ENCODE peak calls at places on chromosomes 12 and 14, in five cellular contexts. One of them, this sample, is unnamed.

GRCh38 chr14:39430762-39431415 is 1.3 kb downstream of the FBXO33 start:
- DNase-seq in HepG2: peak
- DNase-seq in stomach: no peak
- DNase-seq in GM12878: no peak
- DNase-seq in transverse colon: no peak
- DNase-seq in this sample: peak

GRCh38 chr12:53484686-53485567 is 14.3 kb downstream of the MAP3K12 start:
- DNase-seq in HepG2: no peak
- DNase-seq in stomach: no peak
- DNase-seq in GM12878: no peak
- DNase-seq in transverse colon: no peak
- DNase-seq in this sample: peak

GRCh38 chr14:20690848-20691640 is 2.5 kb downstream of the ANG start:
- DNase-seq in HepG2: peak
- DNase-seq in stomach: peak
- DNase-seq in GM12878: peak
- DNase-seq in transverse colon: peak
- DNase-seq in this sample: no peak

GRCh38 chr12:42385341-42385841 is 59.4 kb downstream of the PPHLN1 start:
- DNase-seq in HepG2: no peak
- DNase-seq in stomach: no peak
- DNase-seq in GM12878: no peak
- DNase-seq in transverse colon: no peak
- DNase-seq in this sample: no peak

GRCh38 chr14:69877492-69877891 is 1.7 kb upstream of the SMOC1 start:
- DNase-seq in HepG2: no peak
- DNase-seq in stomach: no peak
- DNase-seq in GM12878: no peak
- DNase-seq in transverse colon: no peak
- DNase-seq in this sample: no peak

GRCh38 chr12:77433799-77434198 is 368.4 kb upstream of the E2F7 start:
- DNase-seq in HepG2: no peak
- DNase-seq in stomach: no peak
- DNase-seq in GM12878: no peak
- DNase-seq in transverse colon: no peak
- DNase-seq in this sample: no peak

GRCh38 chr12:132166093-132166492 is 21.8 kb downstream of the NOC4L start:
- DNase-seq in HepG2: no peak
- DNase-seq in stomach: no peak
- DNase-seq in GM12878: no peak
- DNase-seq in transverse colon: no peak
- DNase-seq in this sample: no peak

GRCh38 chr12:29534935-29535334 is 37.4 kb upstream of the OVCH1 start:
- DNase-seq in HepG2: peak
- DNase-seq in stomach: no peak
- DNase-seq in GM12878: no peak
- DNase-seq in transverse colon: no peak
- DNase-seq in this sample: no peak

GRCh38 chr14:104358528-104359300 is 220.3 kb downstream of the KIF26A start:
- DNase-seq in HepG2: no peak
- DNase-seq in stomach: peak
- DNase-seq in GM12878: no peak
- DNase-seq in transverse colon: no peak
- DNase-seq in this sample: peak

GRCh38 chr12:1562813-1563412 is 31.5 kb downstream of the FBXL14 start:
- DNase-seq in HepG2: no peak
- DNase-seq in stomach: no peak
- DNase-seq in GM12878: no peak
- DNase-seq in transverse colon: no peak
- DNase-seq in this sample: no peak

GRCh38 chr12:112686373-112686772 is 105.2 kb upstream of the RPH3A start:
- DNase-seq in HepG2: no peak
- DNase-seq in stomach: no peak
- DNase-seq in GM12878: no peak
- DNase-seq in transverse colon: no peak
- DNase-seq in this sample: no peak

GRCh38 chr14:86505808-86506207 is 975.9 kb downstream of the FLRT2 start:
- DNase-seq in HepG2: no peak
- DNase-seq in stomach: no peak
- DNase-seq in GM12878: no peak
- DNase-seq in transverse colon: no peak
- DNase-seq in this sample: no peak

GRCh38 chr12:117261267-117261666 is 71.0 kb upstream of the FBXO21 start:
- DNase-seq in HepG2: no peak
- DNase-seq in stomach: no peak
- DNase-seq in GM12878: no peak
- DNase-seq in transverse colon: no peak
- DNase-seq in this sample: peak

GRCh38 chr12:66804555-66804954 is 125.7 kb upstream of the GRIP1 start:
- DNase-seq in HepG2: no peak
- DNase-seq in stomach: no peak
- DNase-seq in GM12878: no peak
- DNase-seq in transverse colon: no peak
- DNase-seq in this sample: no peak

GRCh38 chr12:66803972-66804371 is 125.1 kb upstream of the GRIP1 start:
- DNase-seq in HepG2: no peak
- DNase-seq in stomach: no peak
- DNase-seq in GM12878: no peak
- DNase-seq in transverse colon: no peak
- DNase-seq in this sample: no peak

DNA sequence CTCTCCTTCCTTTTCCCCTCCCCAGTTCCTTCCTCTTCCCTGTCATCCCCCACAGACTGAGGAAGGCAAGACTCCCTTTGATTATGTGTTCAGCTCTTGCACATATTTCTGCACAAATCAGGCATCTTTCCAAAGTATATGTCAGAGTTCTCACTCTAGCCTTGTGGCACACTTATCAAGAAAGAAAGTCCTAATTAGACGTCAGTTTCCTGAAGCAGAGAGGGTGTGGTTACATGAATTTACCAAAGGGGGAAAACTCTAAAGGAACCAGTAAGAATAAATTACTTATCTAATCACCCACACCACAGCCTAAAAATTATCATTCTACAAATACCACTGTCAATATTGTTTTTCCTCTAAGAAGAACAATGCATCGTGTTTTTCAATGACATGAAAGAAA is 120.7 kb upstream of the GRIP1 start:
- DNase-seq in HepG2: no peak
- DNase-seq in stomach: no peak
- DNase-seq in GM12878: no peak
- DNase-seq in transverse colon: no peak
- DNase-seq in this sample: no peak
- TF ChIP-seq EP300 in HepG2: no peak
- TF ChIP-seq EP300 in stomach: no peak
- TF ChIP-seq EP300 in GM12878: no peak
- TF ChIP-seq EP300 in transverse colon: no peak
- TF ChIP-seq EP300 in this sample: no peak

GRCh38 chr12:47811581-47812484 is 7.9 kb downstream of the HDAC7 start:
- DNase-seq in HepG2: no peak
- DNase-seq in stomach: no peak
- DNase-seq in GM12878: no peak
- DNase-seq in transverse colon: peak
- DNase-seq in this sample: peak

GRCh38 chr12:47813491-47814196 is 6.1 kb downstream of the HDAC7 start:
- DNase-seq in HepG2: no peak
- DNase-seq in stomach: no peak
- DNase-seq in GM12878: no peak
- DNase-seq in transverse colon: peak
- DNase-seq in this sample: no peak

GRCh38 chr12:47811070-47811391 is 8.7 kb downstream of the HDAC7 start:
- DNase-seq in HepG2: no peak
- DNase-seq in stomach: no peak
- DNase-seq in GM12878: no peak
- DNase-seq in transverse colon: no peak
- DNase-seq in this sample: no peak

GRCh38 chr12:47814539-47815170 is 5.0 kb downstream of the HDAC7 start:
- DNase-seq in HepG2: no peak
- DNase-seq in stomach: no peak
- DNase-seq in GM12878: no peak
- DNase-seq in transverse colon: no peak
- DNase-seq in this sample: no peak

DNA sequence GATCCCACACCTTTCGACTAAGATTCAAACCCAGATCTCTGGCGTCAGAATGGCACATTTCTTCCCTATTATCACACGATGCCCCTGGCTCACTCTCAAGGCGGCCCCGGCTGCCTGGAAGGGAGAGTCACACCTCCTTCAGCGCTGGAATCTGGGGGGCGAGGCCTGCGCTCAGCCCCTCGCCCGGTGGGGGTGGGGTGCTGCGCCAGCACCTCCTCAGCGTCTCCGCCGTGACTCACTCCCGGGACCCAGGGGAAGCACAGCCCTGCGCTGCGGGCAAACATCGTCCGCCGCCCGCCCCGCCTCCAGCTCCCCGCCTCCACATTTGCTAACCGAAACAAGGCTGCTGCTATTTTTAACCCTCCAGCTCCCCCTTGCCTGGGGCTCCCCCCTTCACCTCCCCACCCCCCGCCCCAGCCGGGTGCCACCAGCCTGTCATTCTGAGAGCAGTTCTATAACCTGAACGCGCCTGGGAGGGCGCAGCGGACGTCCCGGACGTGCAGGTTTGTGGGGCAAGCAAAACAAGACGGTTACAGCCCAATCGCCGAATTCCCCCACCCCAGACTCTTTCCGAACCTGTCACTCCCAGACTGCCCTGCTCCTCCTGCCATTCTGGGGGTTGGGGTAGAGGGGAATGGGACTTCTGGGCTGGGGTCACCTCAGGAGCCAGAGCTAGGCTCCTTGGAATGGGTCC is 6.8 kb downstream of the HDAC7 start:
- DNase-seq in HepG2: peak
- DNase-seq in stomach: peak
- DNase-seq in GM12878: peak
- DNase-seq in transverse colon: peak
- DNase-seq in this sample: peak
- TF ChIP-seq CTCF in HepG2: no peak
- TF ChIP-seq CTCF in stomach: no peak
- TF ChIP-seq CTCF in GM12878: peak
- TF ChIP-seq CTCF in transverse colon: no peak
- TF ChIP-seq CTCF in this sample: no peak

GRCh38 chr14:90403065-90403464 is 6.2 kb downstream of the CALM1 start:
- DNase-seq in HepG2: no peak
- DNase-seq in stomach: no peak
- DNase-seq in GM12878: no peak
- DNase-seq in transverse colon: no peak
- DNase-seq in this sample: peak
- H3K4me3 ChIP-seq in HepG2: no peak
- H3K4me3 ChIP-seq in stomach: no peak
- H3K4me3 ChIP-seq in GM12878: no peak
- H3K4me3 ChIP-seq in transverse colon: no peak
- H3K4me3 ChIP-seq in this sample: no peak

GRCh38 chr12:6853626-6854025 is 1.7 kb downstream of the USP5 start:
- DNase-seq in HepG2: no peak
- DNase-seq in stomach: no peak
- DNase-seq in GM12878: no peak
- DNase-seq in transverse colon: no peak
- DNase-seq in this sample: no peak

GRCh38 chr12:6851153-6851920 is at the start of gene CDCA3:
- DNase-seq in HepG2: peak
- DNase-seq in stomach: peak
- DNase-seq in GM12878: peak
- DNase-seq in transverse colon: peak
- DNase-seq in this sample: peak

GRCh38 chr12:6852651-6853354 is 853 bp downstream of the USP5 start:
- DNase-seq in HepG2: peak
- DNase-seq in stomach: peak
- DNase-seq in GM12878: no peak
- DNase-seq in transverse colon: peak
- DNase-seq in this sample: peak

GRCh38 chr12:6850796-6851152 is 312 bp downstream of the CDCA3 start:
- DNase-seq in HepG2: peak
- DNase-seq in stomach: no peak
- DNase-seq in GM12878: no peak
- DNase-seq in transverse colon: no peak
- DNase-seq in this sample: no peak

GRCh38 chr12:6851921-6852650 is at the start of gene USP5:
- DNase-seq in HepG2: peak
- DNase-seq in stomach: peak
- DNase-seq in GM12878: peak
- DNase-seq in transverse colon: peak
- DNase-seq in this sample: peak
- TF ChIP-seq EP300 in HepG2: no peak
- TF ChIP-seq EP300 in stomach: no peak
- TF ChIP-seq EP300 in GM12878: no peak
- TF ChIP-seq EP300 in transverse colon: no peak
- TF ChIP-seq EP300 in this sample: no peak

GRCh38 chr12:122420471-122421262 is 1.8 kb downstream of the CLIP1 start:
- DNase-seq in HepG2: no peak
- DNase-seq in stomach: no peak
- DNase-seq in GM12878: no peak
- DNase-seq in transverse colon: no peak
- DNase-seq in this sample: peak

GRCh38 chr12:122422769-122423257 is 344 bp upstream of the CLIP1 start:
- DNase-seq in HepG2: peak
- DNase-seq in stomach: no peak
- DNase-seq in GM12878: no peak
- DNase-seq in transverse colon: peak
- DNase-seq in this sample: peak

GRCh38 chr12:122423258-122424165 is 1.0 kb upstream of the CLIP1 start:
- DNase-seq in HepG2: peak
- DNase-seq in stomach: no peak
- DNase-seq in GM12878: no peak
- DNase-seq in transverse colon: peak
- DNase-seq in this sample: peak

GRCh38 chr12:122421263-122421814 is 1.1 kb downstream of the CLIP1 start:
- DNase-seq in HepG2: peak
- DNase-seq in stomach: peak
- DNase-seq in GM12878: no peak
- DNase-seq in transverse colon: peak
- DNase-seq in this sample: peak

DNA sequence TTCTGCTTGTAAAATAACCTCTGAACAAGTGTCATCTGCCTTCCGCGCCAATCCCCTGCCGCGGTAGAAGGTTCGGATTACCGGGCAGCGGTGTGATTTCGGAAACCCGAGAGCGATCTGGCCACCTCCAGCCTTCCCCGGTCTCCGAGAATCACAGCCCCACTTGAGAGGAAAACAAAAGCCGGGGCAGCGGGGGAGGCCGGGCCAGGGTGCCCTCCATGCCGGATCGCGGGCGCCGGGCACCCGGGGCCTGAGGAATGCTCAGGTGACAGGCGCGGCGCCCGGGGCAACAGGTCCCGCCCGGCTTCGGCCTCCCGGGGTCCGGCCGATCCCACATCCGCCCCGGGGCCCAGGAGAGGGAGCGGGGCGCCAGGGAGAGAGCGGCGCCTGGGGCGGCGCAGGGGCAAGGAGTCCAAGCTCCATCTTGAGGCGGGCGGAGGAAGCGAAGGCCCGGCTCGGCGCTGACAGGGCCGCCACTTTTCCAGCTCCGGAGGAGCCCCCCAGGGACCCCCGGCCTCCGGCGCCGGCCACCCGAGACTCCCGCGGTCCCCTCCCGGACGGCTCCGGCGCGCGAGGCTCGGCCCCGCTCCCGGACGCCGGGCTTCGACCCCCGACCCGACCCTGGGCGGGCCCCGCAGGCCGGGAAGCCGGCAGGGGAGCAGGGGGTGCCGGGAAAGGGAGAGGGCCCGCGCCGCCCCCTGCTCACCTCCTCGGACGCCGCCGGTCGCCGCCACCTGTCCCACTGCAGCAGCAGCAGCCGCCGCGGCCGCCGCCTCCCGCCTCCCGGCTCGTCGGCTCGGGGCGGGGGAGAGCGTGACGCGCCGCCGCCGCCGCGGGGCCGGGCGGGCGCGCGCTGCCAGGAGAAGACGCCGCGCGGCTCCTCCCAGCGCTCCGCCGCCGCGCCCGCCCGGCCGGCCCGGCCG is at the start of gene CLIP1:
- DNase-seq in HepG2: peak
- DNase-seq in stomach: peak
- DNase-seq in GM12878: no peak
- DNase-seq in transverse colon: peak
- DNase-seq in this sample: peak
- TF ChIP-seq CTCF in HepG2: peak
- TF ChIP-seq CTCF in stomach: no peak
- TF ChIP-seq CTCF in GM12878: peak
- TF ChIP-seq CTCF in transverse colon: peak
- TF ChIP-seq CTCF in this sample: peak

This sample was measured in sigmoid colon.